ENCODE peak calls at places on chromosomes 5 and 9, in eight cellular contexts. K is brain microvascular endothelial cell; P is prostate gland; F is iris pigment epithelial cell; O is GM04504; T is activated T-helper 1 cell treated with anti-CD3 and anti-CD28 coated beads, Interleukin-12 subunit alpha, Interleukin-12 subunit beta, Interleukin-2, Interleukin-4 antibody, amounts not matched to agents 30 ng/mL and 10 ng/mL and 1 ng/mL, durations not matched to agents 14 hours and 24 hours and 36 hours; E is dorsolateral prefrontal cortex; A is NCI-H1436. R is an unnamed sample.

GRCh38 chr9:7316967-7317366 is 482.6 kb downstream of the DMAC1 start:
- DNase-seq in T (no peak), K (no peak), O (no peak), F (no peak), P (no peak), A (no peak), E (no peak), R (no peak)

GRCh38 chr9:101582593-101582992 is 12.2 kb downstream of the PPP3R2 start:
- DNase-seq in A (no peak), E (no peak), F (peak; percentile 88), P (no peak), K (peak; percentile 36), O (peak; percentile 88), T (no peak), R (peak; percentile 17)

GRCh38 chr9:117970276-117970675 is 266.1 kb downstream of the TLR4 start:
- DNase-seq in A (no peak), O (no peak), F (no peak), E (no peak), K (no peak), T (no peak), P (no peak), R (no peak)

GRCh38 chr5:83711982-83712601 is 8.6 kb downstream of the HAPLN1 start:
- DNase-seq in T (no peak), K (peak; percentile 53), F (peak; percentile 41), P (peak; percentile 20), E (no peak), O (no peak), A (peak; percentile 14), R (peak; percentile 65)

GRCh38 chr9:31848505-31849285 is 535.7 kb upstream of the ACO1 start:
- DNase-seq in E (no peak), T (no peak), F (no peak), A (no peak), P (no peak), O (no peak), K (no peak), R (no peak)

GRCh38 chr5:56910123-56910951 is 941 bp downstream of the SETD9 start:
- DNase-seq in A (peak; percentile 64), T (no peak), K (no peak), O (peak; percentile 31), F (peak; percentile 83), P (peak; percentile 35), E (peak; percentile 46), R (no peak)

GRCh38 chr5:320524-321232 is 836 bp upstream of the AHRR start:
- DNase-seq in A (no peak), K (no peak), T (no peak), F (no peak), E (no peak), P (no peak), O (no peak), R (no peak)

GRCh38 chr5:63043792-63044191 is 465.2 kb downstream of the LRRC70 start:
- DNase-seq in O (no peak), E (no peak), P (no peak), A (no peak), K (no peak), T (no peak), F (no peak), R (no peak)

GRCh38 chr5:31485376-31486207 is 46.3 kb downstream of the DROSHA start:
- DNase-seq in T (no peak), P (no peak), A (no peak), O (no peak), E (no peak), K (no peak), F (no peak), R (no peak)

GRCh38 chr5:103014983-103015382 is 105.0 kb downstream of the GIN1 start:
- DNase-seq in P (no peak), E (no peak), K (no peak), O (no peak), A (no peak), T (no peak), F (peak; percentile 88), R (peak; percentile 16)

GRCh38 chr5:181200816-181201215 is 4.2 kb downstream of the TRIM7 start:
- DNase-seq in E (no peak), F (no peak), O (no peak), P (no peak), T (no peak), A (no peak), K (no peak), R (no peak)

GRCh38 chr5:109102291-109102690 is 307.5 kb downstream of the PJA2 start:
- DNase-seq in T (no peak), O (peak; percentile 8), F (no peak), A (no peak), K (no peak), P (no peak), E (no peak), R (peak; percentile 31)

GRCh38 chr9:21479152-21479702 is 2.9 kb downstream of the IFNE start:
- DNase-seq in F (no peak), E (no peak), A (no peak), K (no peak), P (no peak), T (no peak), O (no peak), R (peak; percentile 25)

GRCh38 chr9:126684965-126685465 is 71.3 kb downstream of the LMX1B start:
- DNase-seq in P (no peak), K (no peak), A (no peak), F (no peak), O (no peak), T (no peak), E (no peak), R (no peak)

GRCh38 chr9:135971892-135972291 is 10.7 kb upstream of the UBAC1 start:
- DNase-seq in E (no peak), P (peak; percentile 50), O (no peak), A (no peak), F (no peak), K (no peak), T (peak; percentile 32), R (no peak)